ENCODE peak calls at places on chromosomes 16 and 17, in seven cellular contexts. B is cardiac fibroblast; U is GM23248; D is hepatocyte; G is effector memory CD4-positive, alpha-beta T cell; Q is tibial artery; V is IMR-90. Z is an unnamed sample.

GRCh38 chr17:4444782-4445473 is 11.2 kb downstream of the SPNS3 start:
- DNase-seq in B (peak), U (peak), D (no peak), G (no peak), Q (peak), V (no peak), Z (no peak)

GRCh38 chr17:51499906-51500305 is 239.6 kb downstream of the UTP18 start:
- DNase-seq in B (no peak), U (no peak), D (no peak), G (no peak), Q (no peak), V (no peak), Z (no peak)

GRCh38 chr17:33451221-33451620 is 158.1 kb upstream of the ASIC2 start:
- DNase-seq in B (peak), U (no peak), D (peak), G (no peak), Q (no peak), V (no peak), Z (no peak)

GRCh38 chr17:67514998-67515397 is 137.9 kb downstream of the PITPNC1 start:
- DNase-seq in B (no peak), U (no peak), D (no peak), G (no peak), Q (no peak), V (no peak), Z (no peak)

GRCh38 chr17:80984749-80985148 is 6.9 kb upstream of the CHMP6 start:
- DNase-seq in B (peak), U (peak), D (peak), G (no peak), Q (peak), V (peak), Z (peak)

GRCh38 chr16:85213926-85214294 is 101.6 kb upstream of the CIBAR2 start:
- DNase-seq in B (no peak), U (no peak), D (no peak), G (no peak), Q (no peak), V (no peak), Z (no peak)

GRCh38 chr16:12417830-12418229 is 385.9 kb downstream of the CPPED1 start:
- DNase-seq in B (no peak), U (no peak), D (no peak), G (no peak), Q (no peak), V (no peak), Z (no peak)

GRCh38 chr16:11298143-11298900 is 17.2 kb upstream of the PRM1 start:
- DNase-seq in B (no peak), U (no peak), D (no peak), G (no peak), Q (no peak), V (no peak), Z (no peak)

GRCh38 chr16:47132310-47132709 is 11.4 kb downstream of the NETO2 start:
- DNase-seq in B (peak), U (no peak), D (no peak), G (no peak), Q (no peak), V (peak), Z (no peak)

GRCh38 chr16:23148513-23149266 is 562 bp downstream of the USP31 start:
- DNase-seq in B (peak), U (peak), D (peak), G (peak), Q (peak), V (peak), Z (no peak)

GRCh38 chr17:74646231-74646630 is 22.7 kb upstream of the CD300E start:
- DNase-seq in B (peak), U (peak), D (no peak), G (no peak), Q (no peak), V (no peak), Z (no peak)

GRCh38 chr16:57694191-57694555 is 433 bp upstream of the DRC7 start:
- DNase-seq in B (no peak), U (no peak), D (peak), G (no peak), Q (no peak), V (no peak), Z (no peak)

GRCh38 chr17:79798296-79799173 is 1.7 kb upstream of the CBX8 start:
- DNase-seq in B (peak), U (peak), D (peak), G (no peak), Q (no peak), V (no peak), Z (no peak)

GRCh38 chr17:44971776-44972483 is 3.8 kb upstream of the C1QL1 start:
- DNase-seq in B (peak), U (peak), D (no peak), G (no peak), Q (no peak), V (peak), Z (no peak)

GRCh38 chr17:1095853-1096675 is 83.7 kb downstream of the ABR start:
- DNase-seq in B (no peak), U (no peak), D (no peak), G (no peak), Q (no peak), V (no peak), Z (no peak)

GRCh38 chr17:46831573-46832305 is 13.2 kb upstream of the WNT3 start:
- DNase-seq in B (no peak), U (no peak), D (no peak), G (no peak), Q (no peak), V (no peak), Z (no peak)

GRCh38 chr17:37833237-37833859 is 88.5 kb upstream of the HNF1B start:
- DNase-seq in B (no peak), U (no peak), D (no peak), G (no peak), Q (no peak), V (no peak), Z (no peak)

GRCh38 chr16:71498031-71498430 is 8.9 kb upstream of the ZNF19 start:
- DNase-seq in B (no peak), U (no peak), D (no peak), G (no peak), Q (no peak), V (no peak), Z (no peak)

GRCh38 chr16:9065077-9065476 is 26.4 kb upstream of the HAPSTR1 start:
- DNase-seq in B (no peak), U (no peak), D (no peak), G (no peak), Q (no peak), V (no peak), Z (no peak)

GRCh38 chr17:39863918-39864746 is at the start of gene IKZF3:
- DNase-seq in B (peak), U (peak), D (peak), G (peak), Q (no peak), V (peak), Z (peak)

GRCh38 chr17:48544356-48545021 is 420 bp downstream of the HOXB2 start:
- DNase-seq in B (peak), U (peak), D (peak), G (no peak), Q (peak), V (peak), Z (no peak)

GRCh38 chr16:52552643-52553042 is 5.7 kb upstream of the TOX3 start:
- DNase-seq in B (no peak), U (no peak), D (no peak), G (no peak), Q (no peak), V (no peak), Z (no peak)

GRCh38 chr17:43661699-43662431 is at the start of gene MEOX1:
- DNase-seq in B (peak), U (peak), D (no peak), G (no peak), Q (no peak), V (peak), Z (no peak)

GRCh38 chr16:68382296-68382718 is 66.0 kb downstream of the SMPD3 start:
- DNase-seq in B (no peak), U (no peak), D (no peak), G (no peak), Q (no peak), V (no peak), Z (no peak)

GRCh38 chr17:3843935-3844516 is 2.0 kb downstream of the NCBP3 start:
- DNase-seq in B (peak), U (peak), D (peak), G (no peak), Q (no peak), V (no peak), Z (no peak)

GRCh38 chr17:69030145-69030544 is 30.6 kb downstream of the ABCA9 start:
- DNase-seq in B (no peak), U (peak), D (no peak), G (no peak), Q (no peak), V (peak), Z (no peak)

GRCh38 chr17:61849674-61850073 is 13.7 kb downstream of the BRIP1 start:
- DNase-seq in B (peak), U (peak), D (no peak), G (no peak), Q (no peak), V (peak), Z (no peak)

GRCh38 chr17:65345261-65346060 is 208.3 kb downstream of the RGS9 start:
- DNase-seq in B (no peak), U (no peak), D (no peak), G (no peak), Q (no peak), V (no peak), Z (no peak)

GRCh38 chr17:56652608-56653007 is 59.1 kb downstream of the NOG start:
- DNase-seq in B (no peak), U (no peak), D (no peak), G (no peak), Q (no peak), V (no peak), Z (no peak)

GRCh38 chr17:28570716-28571254 is 539 bp downstream of the PIGS start:
- DNase-seq in B (no peak), U (peak), D (peak), G (peak), Q (no peak), V (no peak), Z (no peak)

GRCh38 chr17:28567604-28568003 is 3.7 kb downstream of the PIGS start:
- DNase-seq in B (no peak), U (no peak), D (no peak), G (no peak), Q (no peak), V (no peak), Z (no peak)

GRCh38 chr17:28572294-28573099 is 1.2 kb upstream of the PIGS start:
- DNase-seq in B (no peak), U (no peak), D (no peak), G (no peak), Q (no peak), V (no peak), Z (no peak)

GRCh38 chr17:28571255-28572122 is at the start of gene PIGS:
- DNase-seq in B (peak), U (peak), D (peak), G (peak), Q (peak), V (peak), Z (peak)

DNA sequence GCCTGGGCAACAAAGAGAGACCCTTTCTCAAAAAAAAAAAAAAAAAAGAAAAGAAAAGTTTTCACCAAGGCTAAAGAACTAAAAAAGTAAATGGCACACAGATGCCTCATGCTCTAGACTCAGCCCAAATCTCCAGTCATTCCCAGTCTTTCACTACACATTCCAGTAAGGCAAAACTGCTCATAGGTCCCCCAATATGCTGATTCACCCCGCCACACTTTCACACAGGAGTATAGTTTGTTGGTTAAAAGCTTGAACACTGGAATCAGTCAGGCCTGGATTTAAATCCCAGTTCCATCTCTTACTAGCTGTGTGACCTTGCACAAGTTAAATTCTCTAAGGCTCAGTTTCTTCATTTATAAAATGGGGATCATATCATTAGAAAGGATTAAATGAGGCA is 1.9 kb downstream of the PIGS start:
- DNase-seq in B (no peak), U (no peak), D (no peak), G (no peak), Q (no peak), V (no peak), Z (no peak)
- H3K4me3 ChIP-seq in B (no peak), U (no peak), D (no peak), G (no peak), Q (no peak), V (no peak), Z (no peak)

GRCh38 chr17:82020874-82021727 is 1.6 kb downstream of the CENPX start:
- DNase-seq in B (peak), U (peak), D (peak), G (no peak), Q (peak), V (peak), Z (no peak)
- H3K4me3 ChIP-seq in B (no peak), U (peak), D (no peak), G (no peak), Q (no peak), V (no peak), Z (no peak)

GRCh38 chr17:78759203-78759968 is 22.7 kb downstream of the CYTH1 start:
- DNase-seq in B (peak), U (no peak), D (peak), G (peak), Q (peak), V (peak), Z (no peak)
- H3K4me3 ChIP-seq in B (no peak), U (no peak), D (no peak), G (peak), Q (no peak), V (no peak), Z (no peak)

GRCh38 chr17:82201498-82201910 is 11.1 kb downstream of the CCDC57 start:
- DNase-seq in B (no peak), U (no peak), D (no peak), G (no peak), Q (no peak), V (no peak), Z (no peak)

GRCh38 chr17:82203920-82204319 is 8.7 kb downstream of the CCDC57 start:
- DNase-seq in B (no peak), U (no peak), D (no peak), G (no peak), Q (no peak), V (no peak), Z (no peak)

GRCh38 chr17:82204831-82205719 is 7.6 kb downstream of the CCDC57 start:
- DNase-seq in B (peak), U (peak), D (peak), G (no peak), Q (no peak), V (peak), Z (no peak)

GRCh38 chr17:82202981-82203380 is 9.7 kb downstream of the CCDC57 start:
- DNase-seq in B (no peak), U (no peak), D (no peak), G (no peak), Q (no peak), V (no peak), Z (no peak)

DNA sequence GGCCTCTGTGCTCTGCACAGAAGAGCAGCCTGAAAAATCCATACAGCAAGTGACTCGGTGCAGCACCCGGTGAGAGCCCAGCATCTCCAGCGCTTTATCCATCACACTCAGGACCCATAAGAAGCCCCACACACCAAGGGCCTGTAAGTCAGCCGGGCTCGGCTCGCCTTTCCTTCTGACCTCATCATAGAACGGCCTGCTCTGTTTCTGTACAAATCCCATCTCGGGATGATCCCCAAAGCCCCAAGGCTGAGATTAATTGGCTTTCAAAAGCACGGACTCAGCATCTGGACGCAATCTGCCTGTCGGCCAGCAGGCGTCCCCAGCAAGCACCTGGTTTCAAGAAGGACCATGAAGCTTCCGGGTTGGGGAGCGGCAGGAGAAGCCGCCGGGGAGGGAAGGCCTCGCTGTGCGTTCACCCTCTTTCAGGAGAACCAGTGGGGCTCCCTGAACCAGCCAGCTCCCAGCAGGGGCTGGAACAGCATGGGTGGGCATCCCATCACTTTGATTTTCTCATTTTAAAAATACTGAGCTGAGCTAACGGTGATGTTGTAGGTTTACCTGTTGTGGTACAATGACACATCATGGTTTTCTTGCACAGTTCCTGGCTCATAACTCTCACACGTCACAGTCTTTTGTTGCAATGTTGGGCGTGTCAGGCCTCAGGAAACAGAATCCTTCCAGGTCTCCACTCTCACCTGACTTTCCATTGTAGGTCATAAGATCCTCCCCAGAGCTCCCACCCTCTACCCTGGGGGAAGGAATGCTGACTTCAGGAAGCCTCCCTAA is 6.7 kb downstream of the CCDC57 start:
- DNase-seq in B (peak), U (peak), D (peak), G (peak), Q (peak), V (peak), Z (peak)
- H3K4me3 ChIP-seq in B (no peak), U (no peak), D (no peak), G (no peak), Q (no peak), V (no peak), Z (no peak)

GRCh38 chr17:30957741-30958140 is 13.1 kb upstream of the RNF135 start:
- DNase-seq in B (no peak), U (no peak), D (no peak), G (no peak), Q (no peak), V (no peak), Z (no peak)

GRCh38 chr17:30961213-30962188 is 9.3 kb upstream of the RNF135 start:
- DNase-seq in B (no peak), U (peak), D (no peak), G (no peak), Q (no peak), V (peak), Z (no peak)

GRCh38 chr17:30954046-30954805 is 16.6 kb upstream of the RNF135 start:
- DNase-seq in B (no peak), U (no peak), D (no peak), G (no peak), Q (no peak), V (peak), Z (no peak)

GRCh38 chr17:30956764-30957374 is 14.0 kb upstream of the RNF135 start:
- DNase-seq in B (peak), U (peak), D (no peak), G (no peak), Q (no peak), V (no peak), Z (no peak)

GRCh38 chr17:30958187-30958586 is 12.7 kb upstream of the RNF135 start:
- DNase-seq in B (no peak), U (peak), D (no peak), G (no peak), Q (no peak), V (no peak), Z (no peak)
- H3K4me3 ChIP-seq in B (no peak), U (no peak), D (no peak), G (no peak), Q (no peak), V (no peak), Z (no peak)

DNA sequence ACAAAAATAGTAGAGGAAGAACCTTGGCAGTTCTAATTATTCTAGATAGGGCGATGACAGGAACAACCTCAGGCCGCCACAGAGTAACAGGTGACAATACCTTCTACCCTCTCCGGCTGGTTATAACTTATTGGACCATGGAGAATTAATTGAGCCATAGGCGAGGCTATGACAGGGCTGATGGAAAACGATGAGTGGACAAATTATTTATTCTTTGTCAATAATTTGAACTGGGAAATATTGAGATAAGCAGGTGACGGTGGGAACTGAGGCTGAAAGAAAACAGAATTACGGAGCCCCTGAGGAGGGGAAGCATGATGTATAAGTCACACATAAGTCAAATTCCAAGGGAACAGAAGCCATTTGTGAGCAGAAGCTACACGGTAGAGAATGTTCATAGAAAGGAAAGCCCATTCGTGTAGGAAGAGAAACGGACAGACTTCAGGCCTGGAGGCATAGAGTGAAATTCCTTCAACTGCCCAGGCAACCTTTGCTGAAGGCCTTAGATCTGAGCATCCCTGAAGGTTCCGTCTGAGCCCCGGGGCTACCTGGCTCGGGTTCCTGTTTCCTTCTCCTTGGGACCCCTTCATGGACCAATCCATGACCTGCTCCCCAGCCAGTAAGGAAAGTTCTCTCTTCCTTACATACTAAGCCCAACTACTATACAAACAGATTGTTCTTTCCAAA is 158.1 kb downstream of the MAP2K4 start:
- DNase-seq in B (no peak), U (no peak), D (no peak), G (no peak), Q (no peak), V (no peak), Z (no peak)
- H3K4me3 ChIP-seq in B (no peak), U (no peak), D (no peak), G (no peak), Q (no peak), V (no peak), Z (no peak)

DNA sequence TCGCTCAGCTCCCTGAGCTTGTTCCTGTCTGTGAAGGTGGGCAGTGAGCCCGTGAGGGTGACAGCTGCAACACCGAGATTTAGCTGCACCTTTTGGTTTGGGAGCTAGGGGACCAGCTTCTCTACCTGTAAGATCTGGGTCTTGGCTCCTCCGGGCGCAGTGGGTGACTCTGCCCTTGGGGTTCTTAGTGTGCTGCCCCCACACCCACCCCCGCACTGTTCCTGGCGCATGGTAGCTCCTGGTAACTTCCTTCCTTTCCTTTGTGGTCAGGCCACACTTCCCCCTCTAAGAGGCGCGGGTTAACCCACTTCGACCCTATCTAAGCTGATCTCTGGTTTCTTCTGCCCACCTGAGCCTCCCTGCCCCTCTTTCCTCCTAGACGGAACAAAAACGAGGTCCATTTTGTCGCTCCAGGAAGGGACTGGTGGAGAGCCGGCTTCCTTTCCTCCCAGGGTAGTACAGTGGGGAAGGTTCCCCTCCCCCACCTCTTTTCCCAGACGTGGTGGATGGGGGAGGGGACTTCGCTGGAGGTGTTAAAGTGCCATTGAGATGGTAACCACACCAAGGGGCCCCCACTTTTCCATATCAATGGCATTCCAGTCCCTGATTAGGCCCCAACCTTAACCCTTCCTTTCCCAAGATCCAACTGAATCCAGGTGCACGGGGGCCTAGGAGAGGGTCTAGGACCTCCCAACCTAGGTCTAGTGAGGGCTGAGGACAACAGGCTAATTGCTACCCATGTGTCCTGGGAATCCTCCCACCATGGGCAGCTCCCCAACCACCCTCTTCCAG is 4.6 kb upstream of the CLDN9 start:
- DNase-seq in B (no peak), U (no peak), D (peak), G (no peak), Q (no peak), V (no peak), Z (peak)
- H3K4me3 ChIP-seq in B (no peak), U (no peak), D (no peak), G (peak), Q (no peak), V (no peak), Z (peak)